ENCODE peak calls at places on chromosomes 12 and 14, in nine cellular contexts. I is stomach, S is Panc1, J is upper lobe of left lung, W is GM23338, X is sigmoid colon, Z is breast epithelium, Q is HCT116, E is HepG2. M is an unnamed sample. For H3K4me1, the result is how much of the 10 kb centered on the place peaks cover.

GRCh38 chr14:95293474-95293873 is 26.2 kb downstream of the CLMN start:
- DNase-seq in I (no peak), S (no peak), J (no peak), W (no peak), X (no peak), Z (no peak), Q (no peak), E (no peak), M (no peak)

GRCh38 chr12:98998697-98999299 is 353.7 kb downstream of the APAF1 start:
- DNase-seq in I (no peak), S (peak), J (no peak), W (peak), X (no peak), Z (no peak), Q (peak), E (peak), M (no peak)

GRCh38 chr12:78118036-78118435 is 287.3 kb downstream of the NAV3 start:
- DNase-seq in I (no peak), S (no peak), J (no peak), W (peak), X (no peak), Z (no peak), Q (no peak), E (no peak), M (no peak)

GRCh38 chr14:72563676-72564075 is 330.2 kb downstream of the DPF3 start:
- DNase-seq in I (no peak), S (no peak), J (no peak), W (no peak), X (no peak), Z (no peak), Q (no peak), E (no peak), M (no peak)

GRCh38 chr12:46430340-46430948 is 57.9 kb upstream of the SLC38A2 start:
- DNase-seq in I (no peak), S (peak), J (no peak), W (peak), X (no peak), Z (no peak), Q (peak), E (peak), M (no peak)

GRCh38 chr12:33593753-33594152 is 154.1 kb upstream of the SYT10 start:
- DNase-seq in I (no peak), S (no peak), J (no peak), W (no peak), X (no peak), Z (no peak), Q (no peak), E (no peak), M (no peak)

GRCh38 chr12:122513660-122514059 is 12.9 kb upstream of the ZCCHC8 start:
- DNase-seq in I (no peak), S (no peak), J (no peak), W (no peak), X (no peak), Z (no peak), Q (no peak), E (no peak), M (no peak)

GRCh38 chr14:56795284-56795622 is 15.0 kb downstream of the OTX2 start:
- DNase-seq in I (no peak), S (no peak), J (no peak), W (no peak), X (no peak), Z (no peak), Q (no peak), E (no peak), M (no peak)

GRCh38 chr14:22871200-22871961 is at the start of gene LRP10:
- DNase-seq in I (peak), S (peak), J (peak), W (peak), X (peak), Z (peak), Q (peak), E (peak), M (peak)

GRCh38 chr12:122523280-122523679 is 3.5 kb downstream of the RSRC2 start:
- DNase-seq in I (no peak), S (no peak), J (peak), W (no peak), X (no peak), Z (no peak), Q (no peak), E (peak), M (no peak)

GRCh38 chr12:109098671-109099070 is 1.3 kb downstream of the UNG start:
- DNase-seq in I (no peak), S (no peak), J (no peak), W (no peak), X (no peak), Z (no peak), Q (no peak), E (no peak), M (no peak)

GRCh38 chr14:39827901-39828655 is 395.8 kb upstream of the FBXO33 start:
- DNase-seq in I (no peak), S (no peak), J (no peak), W (no peak), X (no peak), Z (no peak), Q (no peak), E (no peak), M (no peak)
- TF ChIP-seq POLR2AphosphoS5 in I (no peak), S (no peak), J (no peak), W (no peak), X (no peak), Z (no peak), Q (no peak), E (no peak), M (no peak)

GRCh38 chr14:106277503-106277902 is 751.1 kb downstream of the TMEM121 start:
- DNase-seq in I (peak), S (peak), J (no peak), W (no peak), X (no peak), Z (no peak), Q (no peak), E (peak), M (peak)
- TF ChIP-seq CTCF in I (no peak), S (peak), J (peak), W (no peak), X (no peak), Z (no peak), Q (peak), E (peak), M (peak)

GRCh38 chr12:116528067-116528466 is 31.1 kb upstream of the MAP1LC3B2 start:
- DNase-seq in I (no peak), S (no peak), J (no peak), W (no peak), X (no peak), Z (no peak), Q (peak), E (no peak), M (no peak)

GRCh38 chr12:116529686-116530085 is 29.5 kb upstream of the MAP1LC3B2 start:
- DNase-seq in I (no peak), S (no peak), J (no peak), W (no peak), X (no peak), Z (no peak), Q (no peak), E (no peak), M (no peak)

GRCh38 chr12:116528498-116528897 is 30.7 kb upstream of the MAP1LC3B2 start:
- DNase-seq in I (no peak), S (no peak), J (no peak), W (no peak), X (no peak), Z (no peak), Q (no peak), E (no peak), M (no peak)

GRCh38 chr12:116532428-116532827 is 26.8 kb upstream of the MAP1LC3B2 start:
- DNase-seq in I (no peak), S (no peak), J (no peak), W (no peak), X (no peak), Z (no peak), Q (no peak), E (no peak), M (no peak)

DNA sequence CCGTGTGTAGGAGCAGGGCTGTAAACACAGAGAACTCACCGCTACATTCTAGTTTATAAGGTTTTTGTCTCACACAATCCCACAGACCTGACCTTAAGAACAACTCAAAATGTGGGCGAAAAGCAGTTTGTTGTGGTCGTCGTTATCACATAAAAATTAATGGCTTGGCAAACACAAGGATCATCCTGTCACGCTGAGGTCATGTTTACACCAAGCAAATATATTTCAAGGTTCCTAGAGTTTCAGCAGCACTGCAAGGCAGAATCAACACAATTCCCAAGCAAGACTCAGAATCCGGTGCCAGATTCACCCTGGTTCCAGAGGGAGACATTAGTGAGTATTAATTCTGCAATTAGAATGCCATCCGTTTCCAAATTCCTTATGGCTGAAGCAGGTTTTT is 30.1 kb upstream of the MAP1LC3B2 start:
- DNase-seq in I (no peak), S (no peak), J (no peak), W (no peak), X (no peak), Z (no peak), Q (no peak), E (peak), M (no peak)
- H3K4me1 ChIP-seq in I (half or more), S (half or more), J (under half), W (under half), X (under half), Z (under half), Q (half or more), E (under half), M (under half)

GRCh38 chr12:1948883-1949282 is 30.4 kb upstream of the CACNA2D4 start:
- DNase-seq in I (peak), S (no peak), J (no peak), W (no peak), X (no peak), Z (no peak), Q (no peak), E (no peak), M (no peak)

GRCh38 chr12:1947081-1947480 is 28.6 kb upstream of the CACNA2D4 start:
- DNase-seq in I (no peak), S (no peak), J (no peak), W (no peak), X (no peak), Z (no peak), Q (no peak), E (no peak), M (no peak)

GRCh38 chr12:1949771-1950470 is 31.5 kb upstream of the CACNA2D4 start:
- DNase-seq in I (no peak), S (no peak), J (no peak), W (no peak), X (peak), Z (no peak), Q (no peak), E (no peak), M (no peak)

DNA sequence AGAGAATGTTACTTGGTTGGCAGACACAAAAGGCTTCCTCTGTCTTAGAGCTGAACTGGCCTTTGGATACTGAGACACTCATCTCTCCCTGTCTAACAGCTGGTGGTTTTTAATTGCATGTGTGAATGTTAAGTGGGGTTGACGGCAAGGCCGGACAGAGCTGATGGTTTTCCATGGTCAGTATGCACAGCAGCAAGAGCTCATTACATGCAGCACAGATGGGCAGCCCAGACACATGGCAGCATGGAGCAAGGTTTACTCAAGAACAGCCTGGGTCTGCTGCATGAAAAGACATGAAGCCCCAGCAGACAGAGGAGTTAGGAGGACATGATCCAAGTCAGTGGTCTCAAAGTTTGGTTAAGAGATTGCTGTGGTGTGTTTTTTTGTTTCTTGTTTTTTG is 27.9 kb upstream of the CACNA2D4 start:
- DNase-seq in I (no peak), S (no peak), J (no peak), W (no peak), X (no peak), Z (no peak), Q (no peak), E (no peak), M (no peak)
- TF ChIP-seq POLR2AphosphoS5 in I (no peak), S (no peak), J (no peak), W (no peak), X (no peak), Z (no peak), Q (no peak), E (no peak), M (no peak)

GRCh38 chr12:132218519-132218860 is 74.2 kb downstream of the NOC4L start:
- DNase-seq in I (no peak), S (no peak), J (no peak), W (no peak), X (no peak), Z (no peak), Q (no peak), E (no peak), M (no peak)

GRCh38 chr12:132217371-132217770 is 73.1 kb downstream of the NOC4L start:
- DNase-seq in I (no peak), S (no peak), J (no peak), W (no peak), X (no peak), Z (no peak), Q (no peak), E (no peak), M (no peak)

GRCh38 chr12:132219323-132219722 is 75.1 kb downstream of the NOC4L start:
- DNase-seq in I (no peak), S (no peak), J (no peak), W (no peak), X (no peak), Z (no peak), Q (no peak), E (no peak), M (no peak)

GRCh38 chr12:132217800-132218518 is 73.7 kb downstream of the NOC4L start:
- DNase-seq in I (no peak), S (no peak), J (no peak), W (no peak), X (no peak), Z (no peak), Q (no peak), E (no peak), M (no peak)

GRCh38 chr12:132218915-132219314 is 74.7 kb downstream of the NOC4L start:
- DNase-seq in I (no peak), S (no peak), J (no peak), W (peak), X (no peak), Z (no peak), Q (peak), E (peak), M (no peak)
- TF ChIP-seq CTCF in I (no peak), S (peak), J (peak), W (peak), X (no peak), Z (peak), Q (peak), E (peak), M (peak)

DNA sequence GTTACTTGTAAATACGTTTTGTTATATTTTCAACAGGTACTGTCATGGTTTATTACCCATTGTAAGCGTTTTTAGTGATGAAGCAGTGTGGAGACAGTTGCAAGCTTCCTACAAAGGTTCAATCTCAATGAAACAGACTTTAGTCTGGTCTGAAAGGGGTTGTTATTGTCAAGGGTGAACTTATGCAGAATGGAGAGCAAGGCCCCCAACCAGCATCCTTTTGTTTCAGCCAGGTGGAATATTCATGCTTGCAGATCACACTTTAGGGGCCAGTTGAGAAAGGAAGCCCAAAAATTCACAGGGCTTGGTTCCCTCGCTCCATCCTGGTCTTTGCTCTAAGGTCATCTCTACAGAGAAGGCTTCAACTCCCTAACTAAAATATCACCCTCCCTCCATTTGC is 103.7 kb downstream of the PRICKLE1 start:
- DNase-seq in I (no peak), S (no peak), J (no peak), W (peak), X (no peak), Z (no peak), Q (no peak), E (no peak), M (no peak)
- H3K4me1 ChIP-seq in I (under half), S (under half), J (under half), W (under half), X (under half), Z (under half), Q (under half), E (under half), M (under half)

DNA sequence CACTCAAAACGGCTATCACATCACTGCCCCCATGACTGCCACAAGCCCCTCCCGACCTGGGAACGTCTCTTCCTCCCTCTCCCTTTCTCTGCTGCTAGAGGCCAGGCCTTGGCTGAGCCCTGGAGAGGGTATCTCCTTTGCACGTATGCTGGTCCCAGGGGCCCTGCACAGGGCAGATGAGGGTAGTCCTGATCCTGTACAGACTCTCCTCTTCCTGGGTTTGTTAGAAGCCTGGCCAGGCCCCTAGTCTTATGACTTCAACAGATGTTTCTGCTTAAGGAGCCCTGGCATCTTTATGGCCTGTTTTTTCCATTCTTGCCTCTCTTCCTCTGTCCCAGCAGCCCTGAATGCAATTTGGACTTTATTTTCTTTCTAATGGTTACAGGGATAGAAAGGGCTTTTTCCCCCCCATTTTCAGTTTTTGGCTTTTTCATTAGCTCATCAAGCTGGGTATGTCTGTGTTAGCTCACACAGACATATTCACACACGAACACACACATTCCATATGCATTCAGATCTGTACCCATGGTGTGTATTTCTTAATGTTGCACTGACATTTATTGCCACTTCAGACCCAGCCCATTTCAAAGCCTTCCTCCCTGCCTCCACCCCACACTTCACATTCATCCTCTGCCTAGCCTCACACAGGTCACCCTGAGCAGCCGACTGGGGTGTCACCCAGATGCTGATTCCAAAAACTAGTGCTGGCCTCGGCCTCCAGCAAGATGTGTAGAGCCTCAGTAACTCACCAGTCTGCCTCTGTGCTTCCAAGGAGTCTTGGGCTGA is 203.2 kb downstream of the ZFP36L1 start:
- DNase-seq in I (no peak), S (no peak), J (no peak), W (no peak), X (peak), Z (no peak), Q (no peak), E (no peak), M (peak)
- TF ChIP-seq POLR2AphosphoS5 in I (no peak), S (no peak), J (no peak), W (no peak), X (peak), Z (peak), Q (no peak), E (no peak), M (peak)